ENCODE peak calls at places on chromosomes 4 and X, in nine cellular contexts. One of them, this sample, is unnamed.

GRCh38 chr4:176052744-176053143 is 12.9 kb upstream of the WDR17 start:
- DNase-seq in AG10803: no peak
- DNase-seq in effector memory CD4-positive, alpha-beta T cell: no peak
- DNase-seq in upper lobe of left lung: no peak
- DNase-seq in colonic mucosa: no peak
- DNase-seq in hypothalamus: no peak
- DNase-seq in stimulated activated CD8-positive, alpha-beta memory T cell treated with anti-CD3 and anti-CD28 coated beads, Interleukin-15, amount 100 ng/mL, for 4 hours: no peak
- DNase-seq in SJSA1: no peak
- DNase-seq in mucosa of gallbladder: no peak
- DNase-seq in this sample: no peak

GRCh38 chrX:132958086-132958703 is at the start of gene HS6ST2:
- DNase-seq in upper lobe of left lung: peak
- DNase-seq in SJSA1: no peak
- DNase-seq in AG10803: no peak
- DNase-seq in colonic mucosa: peak
- DNase-seq in stimulated activated CD8-positive, alpha-beta memory T cell treated with anti-CD3 and anti-CD28 coated beads, Interleukin-15, amount 100 ng/mL, for 4 hours: no peak
- DNase-seq in mucosa of gallbladder: no peak
- DNase-seq in hypothalamus: no peak
- DNase-seq in effector memory CD4-positive, alpha-beta T cell: no peak
- DNase-seq in this sample: peak

GRCh38 chr4:70508801-70509200 is 9.6 kb upstream of the AMTN start:
- DNase-seq in mucosa of gallbladder: no peak
- DNase-seq in colonic mucosa: no peak
- DNase-seq in SJSA1: no peak
- DNase-seq in AG10803: no peak
- DNase-seq in stimulated activated CD8-positive, alpha-beta memory T cell treated with anti-CD3 and anti-CD28 coated beads, Interleukin-15, amount 100 ng/mL, for 4 hours: no peak
- DNase-seq in effector memory CD4-positive, alpha-beta T cell: no peak
- DNase-seq in hypothalamus: no peak
- DNase-seq in upper lobe of left lung: no peak
- DNase-seq in this sample: no peak

GRCh38 chr4:4666693-4667642 is 125.1 kb upstream of the STX18 start:
- DNase-seq in stimulated activated CD8-positive, alpha-beta memory T cell treated with anti-CD3 and anti-CD28 coated beads, Interleukin-15, amount 100 ng/mL, for 4 hours: no peak
- DNase-seq in colonic mucosa: no peak
- DNase-seq in hypothalamus: no peak
- DNase-seq in effector memory CD4-positive, alpha-beta T cell: no peak
- DNase-seq in SJSA1: no peak
- DNase-seq in AG10803: peak
- DNase-seq in upper lobe of left lung: no peak
- DNase-seq in mucosa of gallbladder: no peak
- DNase-seq in this sample: no peak

GRCh38 chr4:10158355-10158942 is 41.9 kb upstream of the WDR1 start:
- DNase-seq in upper lobe of left lung: no peak
- DNase-seq in stimulated activated CD8-positive, alpha-beta memory T cell treated with anti-CD3 and anti-CD28 coated beads, Interleukin-15, amount 100 ng/mL, for 4 hours: no peak
- DNase-seq in hypothalamus: no peak
- DNase-seq in SJSA1: no peak
- DNase-seq in effector memory CD4-positive, alpha-beta T cell: no peak
- DNase-seq in mucosa of gallbladder: no peak
- DNase-seq in AG10803: peak
- DNase-seq in colonic mucosa: no peak
- DNase-seq in this sample: no peak

GRCh38 chr4:148116264-148116663 is 325.9 kb downstream of the NR3C2 start:
- DNase-seq in effector memory CD4-positive, alpha-beta T cell: no peak
- DNase-seq in hypothalamus: no peak
- DNase-seq in SJSA1: no peak
- DNase-seq in mucosa of gallbladder: no peak
- DNase-seq in stimulated activated CD8-positive, alpha-beta memory T cell treated with anti-CD3 and anti-CD28 coated beads, Interleukin-15, amount 100 ng/mL, for 4 hours: no peak
- DNase-seq in upper lobe of left lung: no peak
- DNase-seq in colonic mucosa: no peak
- DNase-seq in AG10803: peak
- DNase-seq in this sample: no peak

GRCh38 chrX:13742397-13743176 is 8.0 kb downstream of the OFD1 start:
- DNase-seq in effector memory CD4-positive, alpha-beta T cell: peak
- DNase-seq in AG10803: no peak
- DNase-seq in mucosa of gallbladder: no peak
- DNase-seq in stimulated activated CD8-positive, alpha-beta memory T cell treated with anti-CD3 and anti-CD28 coated beads, Interleukin-15, amount 100 ng/mL, for 4 hours: no peak
- DNase-seq in colonic mucosa: no peak
- DNase-seq in hypothalamus: no peak
- DNase-seq in SJSA1: no peak
- DNase-seq in upper lobe of left lung: no peak
- DNase-seq in this sample: no peak

GRCh38 chrX:17443546-17443945 is 68.5 kb downstream of the NHS start:
- DNase-seq in mucosa of gallbladder: no peak
- DNase-seq in colonic mucosa: no peak
- DNase-seq in SJSA1: no peak
- DNase-seq in upper lobe of left lung: no peak
- DNase-seq in AG10803: peak
- DNase-seq in hypothalamus: no peak
- DNase-seq in effector memory CD4-positive, alpha-beta T cell: no peak
- DNase-seq in stimulated activated CD8-positive, alpha-beta memory T cell treated with anti-CD3 and anti-CD28 coated beads, Interleukin-15, amount 100 ng/mL, for 4 hours: no peak
- DNase-seq in this sample: no peak

GRCh38 chr4:121873604-121874003 is 3.3 kb upstream of the BBS7 start:
- DNase-seq in stimulated activated CD8-positive, alpha-beta memory T cell treated with anti-CD3 and anti-CD28 coated beads, Interleukin-15, amount 100 ng/mL, for 4 hours: no peak
- DNase-seq in AG10803: peak
- DNase-seq in effector memory CD4-positive, alpha-beta T cell: no peak
- DNase-seq in SJSA1: no peak
- DNase-seq in upper lobe of left lung: no peak
- DNase-seq in hypothalamus: no peak
- DNase-seq in mucosa of gallbladder: no peak
- DNase-seq in colonic mucosa: no peak
- DNase-seq in this sample: no peak

GRCh38 chrX:15943393-15943792 is 88.8 kb upstream of the AP1S2 start:
- DNase-seq in upper lobe of left lung: no peak
- DNase-seq in effector memory CD4-positive, alpha-beta T cell: no peak
- DNase-seq in colonic mucosa: no peak
- DNase-seq in SJSA1: no peak
- DNase-seq in stimulated activated CD8-positive, alpha-beta memory T cell treated with anti-CD3 and anti-CD28 coated beads, Interleukin-15, amount 100 ng/mL, for 4 hours: no peak
- DNase-seq in AG10803: no peak
- DNase-seq in hypothalamus: no peak
- DNase-seq in mucosa of gallbladder: no peak
- DNase-seq in this sample: no peak

GRCh38 chr4:8419222-8420041 is 21.1 kb downstream of the ACOX3 start:
- DNase-seq in colonic mucosa: no peak
- DNase-seq in SJSA1: no peak
- DNase-seq in upper lobe of left lung: no peak
- DNase-seq in hypothalamus: no peak
- DNase-seq in mucosa of gallbladder: no peak
- DNase-seq in AG10803: no peak
- DNase-seq in stimulated activated CD8-positive, alpha-beta memory T cell treated with anti-CD3 and anti-CD28 coated beads, Interleukin-15, amount 100 ng/mL, for 4 hours: no peak
- DNase-seq in effector memory CD4-positive, alpha-beta T cell: no peak
- DNase-seq in this sample: no peak

GRCh38 chr4:85780664-85781063 is 305.7 kb downstream of the ARHGAP24 start:
- DNase-seq in effector memory CD4-positive, alpha-beta T cell: no peak
- DNase-seq in colonic mucosa: no peak
- DNase-seq in upper lobe of left lung: no peak
- DNase-seq in stimulated activated CD8-positive, alpha-beta memory T cell treated with anti-CD3 and anti-CD28 coated beads, Interleukin-15, amount 100 ng/mL, for 4 hours: no peak
- DNase-seq in AG10803: peak
- DNase-seq in mucosa of gallbladder: no peak
- DNase-seq in hypothalamus: no peak
- DNase-seq in SJSA1: no peak
- DNase-seq in this sample: no peak

GRCh38 chrX:129738466-129739308 is at the start of gene XPNPEP2:
- DNase-seq in upper lobe of left lung: peak
- DNase-seq in effector memory CD4-positive, alpha-beta T cell: no peak
- DNase-seq in stimulated activated CD8-positive, alpha-beta memory T cell treated with anti-CD3 and anti-CD28 coated beads, Interleukin-15, amount 100 ng/mL, for 4 hours: no peak
- DNase-seq in colonic mucosa: peak
- DNase-seq in SJSA1: no peak
- DNase-seq in hypothalamus: no peak
- DNase-seq in mucosa of gallbladder: no peak
- DNase-seq in AG10803: peak
- DNase-seq in this sample: no peak

GRCh38 chr4:3836802-3837601 is 70.8 kb downstream of the ADRA2C start:
- DNase-seq in colonic mucosa: no peak
- DNase-seq in stimulated activated CD8-positive, alpha-beta memory T cell treated with anti-CD3 and anti-CD28 coated beads, Interleukin-15, amount 100 ng/mL, for 4 hours: no peak
- DNase-seq in SJSA1: no peak
- DNase-seq in effector memory CD4-positive, alpha-beta T cell: no peak
- DNase-seq in mucosa of gallbladder: no peak
- DNase-seq in upper lobe of left lung: no peak
- DNase-seq in AG10803: no peak
- DNase-seq in hypothalamus: no peak
- DNase-seq in this sample: no peak

GRCh38 chr4:182764137-182764536 is 153.0 kb downstream of the DCTD start:
- DNase-seq in effector memory CD4-positive, alpha-beta T cell: no peak
- DNase-seq in SJSA1: no peak
- DNase-seq in hypothalamus: no peak
- DNase-seq in stimulated activated CD8-positive, alpha-beta memory T cell treated with anti-CD3 and anti-CD28 coated beads, Interleukin-15, amount 100 ng/mL, for 4 hours: no peak
- DNase-seq in AG10803: no peak
- DNase-seq in colonic mucosa: no peak
- DNase-seq in upper lobe of left lung: no peak
- DNase-seq in mucosa of gallbladder: no peak
- DNase-seq in this sample: no peak

GRCh38 chrX:13876652-13877051 is 59.8 kb upstream of the GPM6B start:
- DNase-seq in mucosa of gallbladder: no peak
- DNase-seq in effector memory CD4-positive, alpha-beta T cell: no peak
- DNase-seq in SJSA1: no peak
- DNase-seq in hypothalamus: no peak
- DNase-seq in colonic mucosa: no peak
- DNase-seq in stimulated activated CD8-positive, alpha-beta memory T cell treated with anti-CD3 and anti-CD28 coated beads, Interleukin-15, amount 100 ng/mL, for 4 hours: no peak
- DNase-seq in upper lobe of left lung: no peak
- DNase-seq in AG10803: peak
- DNase-seq in this sample: peak

GRCh38 chr4:175373031-175373430 is 439.0 kb downstream of the GPM6A start:
- DNase-seq in stimulated activated CD8-positive, alpha-beta memory T cell treated with anti-CD3 and anti-CD28 coated beads, Interleukin-15, amount 100 ng/mL, for 4 hours: no peak
- DNase-seq in mucosa of gallbladder: no peak
- DNase-seq in hypothalamus: no peak
- DNase-seq in effector memory CD4-positive, alpha-beta T cell: no peak
- DNase-seq in SJSA1: no peak
- DNase-seq in upper lobe of left lung: no peak
- DNase-seq in colonic mucosa: no peak
- DNase-seq in AG10803: peak
- DNase-seq in this sample: no peak

GRCh38 chrX:9911479-9911878 is 55.7 kb upstream of the CLDN34 start:
- DNase-seq in mucosa of gallbladder: no peak
- DNase-seq in hypothalamus: no peak
- DNase-seq in SJSA1: peak
- DNase-seq in stimulated activated CD8-positive, alpha-beta memory T cell treated with anti-CD3 and anti-CD28 coated beads, Interleukin-15, amount 100 ng/mL, for 4 hours: no peak
- DNase-seq in AG10803: peak
- DNase-seq in upper lobe of left lung: no peak
- DNase-seq in effector memory CD4-positive, alpha-beta T cell: no peak
- DNase-seq in colonic mucosa: no peak
- DNase-seq in this sample: no peak

GRCh38 chrX:13690836-13691235 is 1.9 kb downstream of the RAB9A start:
- DNase-seq in effector memory CD4-positive, alpha-beta T cell: no peak
- DNase-seq in SJSA1: no peak
- DNase-seq in upper lobe of left lung: no peak
- DNase-seq in AG10803: no peak
- DNase-seq in mucosa of gallbladder: no peak
- DNase-seq in hypothalamus: no peak
- DNase-seq in stimulated activated CD8-positive, alpha-beta memory T cell treated with anti-CD3 and anti-CD28 coated beads, Interleukin-15, amount 100 ng/mL, for 4 hours: no peak
- DNase-seq in colonic mucosa: no peak
- DNase-seq in this sample: no peak

GRCh38 chr4:25058796-25059195 is 28.1 kb upstream of the LGI2 start:
- DNase-seq in SJSA1: no peak
- DNase-seq in stimulated activated CD8-positive, alpha-beta memory T cell treated with anti-CD3 and anti-CD28 coated beads, Interleukin-15, amount 100 ng/mL, for 4 hours: no peak
- DNase-seq in AG10803: no peak
- DNase-seq in hypothalamus: no peak
- DNase-seq in upper lobe of left lung: no peak
- DNase-seq in colonic mucosa: no peak
- DNase-seq in effector memory CD4-positive, alpha-beta T cell: no peak
- DNase-seq in mucosa of gallbladder: no peak
- DNase-seq in this sample: no peak